ENCODE peak calls at places on chromosomes 2 and 18, in five cellular contexts. One of them, this sample, is unnamed.

GRCh38 chr2:46942143-46942526 is 26.5 kb upstream of the MCFD2 start:
- DNase-seq in heart left ventricle: peak; percentile 53
- DNase-seq in spleen: peak; percentile 93
- DNase-seq in GM13976: peak; percentile 73
- DNase-seq in dorsolateral prefrontal cortex: no peak
- DNase-seq in this sample: no peak

GRCh38 chr18:49913221-49913620 is 99.9 kb upstream of the ACAA2 start:
- DNase-seq in heart left ventricle: no peak
- DNase-seq in spleen: no peak
- DNase-seq in GM13976: no peak
- DNase-seq in dorsolateral prefrontal cortex: no peak
- DNase-seq in this sample: no peak

GRCh38 chr2:26709323-26710110 is 17.0 kb downstream of the KCNK3 start:
- DNase-seq in heart left ventricle: no peak
- DNase-seq in spleen: no peak
- DNase-seq in GM13976: no peak
- DNase-seq in dorsolateral prefrontal cortex: no peak
- DNase-seq in this sample: no peak

GRCh38 chr2:126507425-126507867 is 148.5 kb upstream of the GYPC start:
- DNase-seq in heart left ventricle: no peak
- DNase-seq in spleen: no peak
- DNase-seq in GM13976: no peak
- DNase-seq in dorsolateral prefrontal cortex: no peak
- DNase-seq in this sample: no peak

GRCh38 chr2:239691720-239692119 is 290.9 kb upstream of the HDAC4 start:
- DNase-seq in heart left ventricle: no peak
- DNase-seq in spleen: no peak
- DNase-seq in GM13976: no peak
- DNase-seq in dorsolateral prefrontal cortex: no peak
- DNase-seq in this sample: no peak

GRCh38 chr2:19456695-19457094 is 98.3 kb upstream of the OSR1 start:
- DNase-seq in heart left ventricle: no peak
- DNase-seq in spleen: no peak
- DNase-seq in GM13976: no peak
- DNase-seq in dorsolateral prefrontal cortex: no peak
- DNase-seq in this sample: no peak

GRCh38 chr2:46062637-46063412 is 234.4 kb upstream of the EPAS1 start:
- DNase-seq in heart left ventricle: peak; percentile 91
- DNase-seq in spleen: peak; percentile 80
- DNase-seq in GM13976: peak; percentile 71
- DNase-seq in dorsolateral prefrontal cortex: peak; percentile 52
- DNase-seq in this sample: peak; percentile 91

GRCh38 chr2:222837643-222838056 is 23.2 kb upstream of the ACSL3 start:
- DNase-seq in heart left ventricle: no peak
- DNase-seq in spleen: no peak
- DNase-seq in GM13976: no peak
- DNase-seq in dorsolateral prefrontal cortex: no peak
- DNase-seq in this sample: no peak

GRCh38 chr2:162300271-162300670 is 18.2 kb downstream of the IFIH1 start:
- DNase-seq in heart left ventricle: no peak
- DNase-seq in spleen: no peak
- DNase-seq in GM13976: no peak
- DNase-seq in dorsolateral prefrontal cortex: no peak
- DNase-seq in this sample: peak; percentile 35

GRCh38 chr2:67165141-67165990 is 231.8 kb upstream of the ETAA1 start:
- DNase-seq in heart left ventricle: no peak
- DNase-seq in spleen: no peak
- DNase-seq in GM13976: no peak
- DNase-seq in dorsolateral prefrontal cortex: no peak
- DNase-seq in this sample: no peak

GRCh38 chr2:128809256-128809636 is 490.6 kb upstream of the HS6ST1 start:
- DNase-seq in heart left ventricle: no peak
- DNase-seq in spleen: no peak
- DNase-seq in GM13976: no peak
- DNase-seq in dorsolateral prefrontal cortex: no peak
- DNase-seq in this sample: peak; percentile 54

GRCh38 chr2:156437272-156437671 is 1.1 kb downstream of the GPD2 start:
- DNase-seq in heart left ventricle: peak; percentile 25
- DNase-seq in spleen: no peak
- DNase-seq in GM13976: no peak
- DNase-seq in dorsolateral prefrontal cortex: no peak
- DNase-seq in this sample: peak; percentile 71

GRCh38 chr2:54053830-54054229 is 61.6 kb upstream of the ACYP2 start:
- DNase-seq in heart left ventricle: no peak
- DNase-seq in spleen: no peak
- DNase-seq in GM13976: no peak
- DNase-seq in dorsolateral prefrontal cortex: no peak
- DNase-seq in this sample: no peak

GRCh38 chr2:105400138-105400540 is 1.3 kb upstream of the FHL2 start:
- DNase-seq in heart left ventricle: peak; percentile 23
- DNase-seq in spleen: no peak
- DNase-seq in GM13976: no peak
- DNase-seq in dorsolateral prefrontal cortex: no peak
- DNase-seq in this sample: no peak

GRCh38 chr2:26946841-26947784 is 23.3 kb upstream of the MAPRE3 start:
- DNase-seq in heart left ventricle: peak; percentile 86
- DNase-seq in spleen: no peak
- DNase-seq in GM13976: no peak
- DNase-seq in dorsolateral prefrontal cortex: no peak
- DNase-seq in this sample: peak; percentile 25

GRCh38 chr2:159968282-159968900 is 94.0 kb downstream of the PLA2R1 start:
- DNase-seq in heart left ventricle: no peak
- DNase-seq in spleen: no peak
- DNase-seq in GM13976: peak; percentile 42
- DNase-seq in dorsolateral prefrontal cortex: no peak
- DNase-seq in this sample: peak; percentile 50

GRCh38 chr2:159124441-159124911 is 156.0 kb downstream of the TANC1 start:
- DNase-seq in heart left ventricle: no peak
- DNase-seq in spleen: no peak
- DNase-seq in GM13976: no peak
- DNase-seq in dorsolateral prefrontal cortex: no peak
- DNase-seq in this sample: peak; percentile 88

GRCh38 chr18:50797147-50797546 is 22.7 kb downstream of the MRO start:
- DNase-seq in heart left ventricle: no peak
- DNase-seq in spleen: no peak
- DNase-seq in GM13976: no peak
- DNase-seq in dorsolateral prefrontal cortex: peak; percentile 32
- DNase-seq in this sample: no peak

GRCh38 chr2:26519396-26519991 is 41.6 kb upstream of the OTOF start:
- DNase-seq in heart left ventricle: no peak
- DNase-seq in spleen: peak; percentile 10
- DNase-seq in GM13976: no peak
- DNase-seq in dorsolateral prefrontal cortex: no peak
- DNase-seq in this sample: no peak

GRCh38 chr2:240502430-240503121 is 55.2 kb downstream of the ANKMY1 start:
- DNase-seq in heart left ventricle: no peak
- DNase-seq in spleen: peak; percentile 37
- DNase-seq in GM13976: no peak
- DNase-seq in dorsolateral prefrontal cortex: no peak
- DNase-seq in this sample: no peak

GRCh38 chr2:105737980-105738657 is 6.6 kb upstream of the NCK2 start:
- DNase-seq in heart left ventricle: no peak
- DNase-seq in spleen: no peak
- DNase-seq in GM13976: no peak
- DNase-seq in dorsolateral prefrontal cortex: no peak
- DNase-seq in this sample: no peak

GRCh38 chr2:218727502-218728165 is 17.0 kb downstream of the TTLL4 start:
- DNase-seq in heart left ventricle: no peak
- DNase-seq in spleen: no peak
- DNase-seq in GM13976: no peak
- DNase-seq in dorsolateral prefrontal cortex: no peak
- DNase-seq in this sample: peak; percentile 52

DNA sequence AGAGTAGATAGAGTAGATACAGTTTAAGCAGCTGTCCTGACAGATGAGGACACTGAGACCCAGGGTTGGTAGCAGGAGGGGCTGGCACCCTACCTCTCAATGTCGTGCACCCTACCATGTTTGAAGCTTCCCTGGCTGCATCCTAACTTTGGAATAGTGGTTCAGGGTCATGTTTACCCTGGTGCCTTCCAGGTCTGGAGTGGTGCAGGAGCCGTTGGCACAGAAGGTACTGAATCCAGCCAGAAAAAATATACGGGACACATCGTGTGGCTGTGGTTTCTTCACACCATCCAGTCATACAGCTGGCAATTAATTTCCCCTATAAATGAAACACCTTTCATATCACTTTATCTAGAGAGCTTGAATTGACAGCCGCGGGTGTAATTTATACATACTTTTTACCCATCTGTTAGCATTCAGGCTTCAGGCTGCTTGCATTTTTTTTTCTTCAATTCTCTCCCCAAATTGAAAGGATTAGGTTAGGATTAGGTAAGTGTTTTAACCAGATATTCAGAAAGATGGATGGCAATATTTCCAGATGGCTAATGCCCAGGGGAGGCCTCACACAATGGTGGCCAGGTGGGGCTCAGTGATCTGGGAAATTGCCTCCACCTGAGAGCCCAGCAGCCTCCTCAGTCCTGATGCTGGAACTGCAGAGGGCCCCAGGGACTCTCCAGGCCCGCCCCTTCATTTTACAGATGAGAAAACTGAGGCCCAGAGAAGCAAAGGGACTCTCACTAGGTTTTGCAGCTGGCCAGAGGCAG is 127.0 kb downstream of the CELF4 start:
- DNase-seq in heart left ventricle: no peak
- DNase-seq in spleen: no peak
- DNase-seq in GM13976: no peak
- DNase-seq in dorsolateral prefrontal cortex: no peak
- DNase-seq in this sample: no peak
- TF ChIP-seq CTCF in heart left ventricle: no peak
- TF ChIP-seq CTCF in spleen: no peak
- TF ChIP-seq CTCF in GM13976: no peak
- TF ChIP-seq CTCF in dorsolateral prefrontal cortex: no peak
- TF ChIP-seq CTCF in this sample: no peak

DNA sequence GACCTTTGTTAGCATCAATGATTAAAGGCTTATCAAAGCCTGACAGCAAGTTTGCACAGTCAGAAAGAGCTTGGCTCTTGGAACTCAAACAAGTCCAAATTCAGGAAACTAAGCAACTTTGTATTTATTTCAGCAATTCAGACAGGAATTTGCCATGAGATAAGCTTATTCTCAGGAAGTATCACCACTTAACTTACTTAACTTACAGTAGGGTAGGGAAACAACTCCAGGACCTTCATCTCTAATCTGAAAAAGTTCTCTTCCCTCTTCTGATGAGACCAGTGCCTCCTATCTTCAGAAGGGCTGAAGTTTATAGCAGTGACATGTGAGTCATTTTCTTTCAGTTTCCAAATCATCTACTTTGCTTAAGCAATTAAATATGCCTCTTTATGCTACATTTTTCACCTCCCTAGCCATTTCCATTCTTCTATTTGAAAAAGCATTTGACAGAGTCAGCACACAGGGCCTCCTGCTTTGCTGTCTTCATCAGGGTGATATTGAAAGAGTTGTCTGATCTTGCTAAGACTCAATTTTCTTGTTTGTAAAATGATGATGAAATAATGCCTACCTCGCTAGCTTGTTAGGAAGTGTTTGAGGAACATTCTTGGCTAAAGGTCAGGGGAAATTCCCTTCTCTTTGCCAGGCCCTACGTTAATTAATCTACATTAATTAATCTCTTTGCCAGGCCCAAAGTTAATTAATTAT is 389.4 kb downstream of the RND3 start:
- DNase-seq in heart left ventricle: no peak
- DNase-seq in spleen: no peak
- DNase-seq in GM13976: no peak
- DNase-seq in dorsolateral prefrontal cortex: no peak
- DNase-seq in this sample: peak; percentile 41
- TF ChIP-seq CTCF in heart left ventricle: no peak
- TF ChIP-seq CTCF in spleen: peak; percentile 37
- TF ChIP-seq CTCF in GM13976: no peak
- TF ChIP-seq CTCF in dorsolateral prefrontal cortex: no peak
- TF ChIP-seq CTCF in this sample: peak; percentile 52

GRCh38 chr2:42309366-42309765 is 51.7 kb downstream of the COX7A2L start:
- DNase-seq in heart left ventricle: no peak
- DNase-seq in spleen: no peak
- DNase-seq in GM13976: no peak
- DNase-seq in dorsolateral prefrontal cortex: no peak
- DNase-seq in this sample: no peak
- TF ChIP-seq CTCF in heart left ventricle: no peak
- TF ChIP-seq CTCF in spleen: no peak
- TF ChIP-seq CTCF in GM13976: no peak
- TF ChIP-seq CTCF in dorsolateral prefrontal cortex: no peak
- TF ChIP-seq CTCF in this sample: no peak

GRCh38 chr2:28393115-28393836 is 618 bp downstream of the FOSL2 start:
- DNase-seq in heart left ventricle: peak; percentile 84
- DNase-seq in spleen: peak; percentile 90
- DNase-seq in GM13976: peak; percentile 69
- DNase-seq in dorsolateral prefrontal cortex: no peak
- DNase-seq in this sample: peak; percentile 60

GRCh38 chr2:28392297-28393114 is at the start of gene FOSL2:
- DNase-seq in heart left ventricle: peak; percentile 98
- DNase-seq in spleen: peak; percentile 97
- DNase-seq in GM13976: peak; percentile 90
- DNase-seq in dorsolateral prefrontal cortex: peak; percentile 93
- DNase-seq in this sample: peak; percentile 100

GRCh38 chr2:28390241-28390856 is 2.3 kb upstream of the FOSL2 start:
- DNase-seq in heart left ventricle: peak; percentile 92
- DNase-seq in spleen: peak; percentile 94
- DNase-seq in GM13976: peak; percentile 79
- DNase-seq in dorsolateral prefrontal cortex: peak; percentile 88
- DNase-seq in this sample: peak; percentile 93

GRCh38 chr2:28390857-28391563 is 1.6 kb upstream of the FOSL2 start:
- DNase-seq in heart left ventricle: peak; percentile 89
- DNase-seq in spleen: peak; percentile 91
- DNase-seq in GM13976: peak; percentile 44
- DNase-seq in dorsolateral prefrontal cortex: peak; percentile 72
- DNase-seq in this sample: no peak

DNA sequence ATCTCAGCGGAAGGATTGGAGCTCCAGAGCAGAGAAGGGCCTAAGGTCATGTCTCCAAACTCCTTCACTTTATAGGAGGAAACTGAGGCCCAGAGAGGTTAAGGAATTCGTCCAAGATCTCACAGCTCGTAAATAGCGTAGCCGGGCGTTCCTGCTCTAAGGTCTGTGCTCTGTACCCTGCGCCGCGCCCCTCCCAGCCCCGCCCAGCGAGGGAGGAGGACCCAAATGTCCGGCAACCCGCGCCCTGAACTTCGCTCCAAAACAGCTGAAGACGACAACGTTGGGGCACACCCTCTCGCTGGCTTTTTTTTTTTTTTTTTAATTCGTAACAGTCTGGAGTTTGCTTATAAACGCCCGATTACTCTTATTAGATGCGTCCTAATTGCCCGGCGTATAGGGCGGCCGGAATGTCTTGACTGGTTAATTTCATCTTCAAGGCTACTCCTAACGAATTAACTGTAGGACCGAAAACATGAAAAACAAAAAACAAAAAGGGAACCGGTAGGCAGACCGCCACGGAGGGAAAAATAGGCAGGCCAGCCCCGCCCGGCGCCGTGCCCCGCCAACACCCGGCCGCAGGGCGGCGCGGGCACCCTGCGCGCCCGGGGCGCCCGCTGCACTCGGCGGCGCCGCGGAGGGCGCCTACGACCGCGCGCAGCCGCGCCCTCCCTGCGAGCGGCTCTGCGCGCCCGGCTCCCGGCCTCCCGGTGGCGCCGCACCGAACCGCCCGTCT is 928 bp upstream of the FOSL2 start:
- DNase-seq in heart left ventricle: peak; percentile 96
- DNase-seq in spleen: peak; percentile 94
- DNase-seq in GM13976: peak; percentile 64
- DNase-seq in dorsolateral prefrontal cortex: peak; percentile 62
- DNase-seq in this sample: peak; percentile 90
- TF ChIP-seq CTCF in heart left ventricle: no peak
- TF ChIP-seq CTCF in spleen: peak; percentile 17
- TF ChIP-seq CTCF in GM13976: no peak
- TF ChIP-seq CTCF in dorsolateral prefrontal cortex: no peak
- TF ChIP-seq CTCF in this sample: no peak

GRCh38 chr2:103991591-103991990 is 862.3 kb upstream of the POU3F3 start:
- DNase-seq in heart left ventricle: no peak
- DNase-seq in spleen: no peak
- DNase-seq in GM13976: no peak
- DNase-seq in dorsolateral prefrontal cortex: no peak
- DNase-seq in this sample: no peak
- TF ChIP-seq CTCF in heart left ventricle: no peak
- TF ChIP-seq CTCF in spleen: no peak
- TF ChIP-seq CTCF in GM13976: no peak
- TF ChIP-seq CTCF in dorsolateral prefrontal cortex: peak; percentile 15
- TF ChIP-seq CTCF in this sample: peak; percentile 7